ENCODE peak calls at places on chromosomes 3 and 15, in four cellular contexts. Y, H, X and W are unnamed samples.

GRCh38 chr3:108486910-108487309 is 23.5 kb downstream of the MYH15 start:
- DNase-seq in Y (no peak), H (no peak), X (no peak), W (no peak)

GRCh38 chr3:185979721-185980121 is 41.9 kb upstream of the TRA2B start:
- DNase-seq in Y (no peak), H (no peak), X (no peak), W (no peak)

GRCh38 chr3:72383230-72383629 is 465.0 kb downstream of the SHQ1 start:
- DNase-seq in Y (no peak), H (no peak), X (no peak), W (no peak)

GRCh38 chr3:152574461-152575079 is 260.4 kb upstream of the P2RY1 start:
- DNase-seq in Y (no peak), H (peak; percentile 59), X (no peak), W (no peak)

GRCh38 chr3:194364652-194365434 is 4.7 kb downstream of the LRRC15 start:
- DNase-seq in Y (peak; percentile 64), H (peak; percentile 45), X (no peak), W (no peak)

GRCh38 chr3:72964633-72965032 is 32.0 kb upstream of the PPP4R2 start:
- DNase-seq in Y (no peak), H (no peak), X (no peak), W (no peak)

GRCh38 chr3:114294940-114295480 is 1.2 kb downstream of the TIGIT start:
- DNase-seq in Y (no peak), H (no peak), X (no peak), W (no peak)

GRCh38 chr3:152331018-152331541 is 62.4 kb downstream of the MBNL1 start:
- DNase-seq in Y (no peak), H (no peak), X (no peak), W (no peak)

GRCh38 chr3:64936570-64936969 is 248.8 kb upstream of the ADAMTS9 start:
- DNase-seq in Y (no peak), H (no peak), X (no peak), W (no peak)

GRCh38 chr15:90807074-90807646 is 61.2 kb upstream of the FURIN start:
- DNase-seq in Y (no peak), H (no peak), X (no peak), W (no peak)

GRCh38 chr15:73965094-73965729 is 26.9 kb downstream of the STOML1 start:
- DNase-seq in Y (peak; percentile 32), H (no peak), X (no peak), W (no peak)

GRCh38 chr3:9257092-9257491 is 7.6 kb upstream of the SRGAP3 start:
- DNase-seq in Y (no peak), H (no peak), X (no peak), W (no peak)

GRCh38 chr3:151283907-151284461 is 5.6 kb upstream of the P2RY14 start:
- DNase-seq in Y (no peak), H (no peak), X (no peak), W (no peak)

GRCh38 chr3:128011140-128011539 is 41.1 kb upstream of the SEC61A1 start:
- DNase-seq in Y (peak; percentile 74), H (peak; percentile 3), X (no peak), W (peak; percentile 3)

GRCh38 chr3:61663728-61664492 is 102.5 kb downstream of the PTPRG start:
- DNase-seq in Y (no peak), H (peak; percentile 97), X (no peak), W (no peak)

GRCh38 chr15:43285609-43286037 is 18.9 kb upstream of the TGM5 start:
- DNase-seq in Y (no peak), H (peak; percentile 39), X (peak; percentile 32), W (peak; percentile 16)

GRCh38 chr3:153130312-153130977 is 31.6 kb upstream of the RAP2B start:
- DNase-seq in Y (no peak), H (peak; percentile 40), X (no peak), W (no peak)

GRCh38 chr3:66831931-66832330 is 166.2 kb upstream of the KBTBD8 start:
- DNase-seq in Y (no peak), H (no peak), X (no peak), W (no peak)

GRCh38 chr15:89936051-89936792 is 23.5 kb upstream of the ARPIN start:
- DNase-seq in Y (no peak), H (no peak), X (no peak), W (no peak)

GRCh38 chr3:118628704-118629341 is 405.8 kb downstream of the IGSF11 start:
- DNase-seq in Y (peak; percentile 46), H (peak; percentile 24), X (no peak), W (no peak)

GRCh38 chr3:15812183-15812582 is 14.4 kb upstream of the ANKRD28 start:
- DNase-seq in Y (no peak), H (no peak), X (no peak), W (no peak)

GRCh38 chr3:124246949-124247348 is 255.0 kb upstream of the ROPN1 start:
- DNase-seq in Y (no peak), H (no peak), X (no peak), W (no peak)

GRCh38 chr15:92674347-92674746 is 18.8 kb upstream of the FAM174B start:
- DNase-seq in Y (no peak), H (no peak), X (no peak), W (no peak)

GRCh38 chr3:130900959-130901358 is 7.1 kb downstream of the ATP2C1 start:
- DNase-seq in Y (no peak), H (no peak), X (no peak), W (no peak)

GRCh38 chr3:33900809-33901505 is 102.5 kb downstream of the PDCD6IP start:
- DNase-seq in Y (no peak), H (no peak), X (no peak), W (no peak)

GRCh38 chr3:119025390-119025789 is 9.3 kb downstream of the IGSF11 start:
- DNase-seq in Y (no peak), H (no peak), X (no peak), W (no peak)

GRCh38 chr3:160200328-160200727 is 24.9 kb upstream of the C3orf80 start:
- DNase-seq in Y (no peak), H (no peak), X (no peak), W (no peak)

GRCh38 chr15:81642451-81642990 is 268.5 kb upstream of the TMC3 start:
- DNase-seq in Y (no peak), H (no peak), X (no peak), W (no peak)

GRCh38 chr3:14773691-14774128 is 45.1 kb upstream of the FGD5 start:
- DNase-seq in Y (no peak), H (no peak), X (no peak), W (no peak)

GRCh38 chr3:50356553-50356952 is 2.8 kb downstream of the TMEM115 start:
- DNase-seq in Y (no peak), H (no peak), X (no peak), W (no peak)

GRCh38 chr15:93566777-93567176 is 477.8 kb upstream of the RGMA start:
- DNase-seq in Y (no peak), H (no peak), X (no peak), W (no peak)

GRCh38 chr3:188901126-188901525 is 270.6 kb upstream of the TPRG1 start:
- DNase-seq in Y (no peak), H (no peak), X (no peak), W (no peak)

GRCh38 chr15:92663250-92663951 is 7.8 kb upstream of the FAM174B start:
- DNase-seq in Y (no peak), H (no peak), X (no peak), W (no peak)

GRCh38 chr15:84638103-84638502 is 16.0 kb downstream of the WDR73 start:
- DNase-seq in Y (no peak), H (no peak), X (no peak), W (no peak)